ENCODE peak calls at places on chromosomes 11 and 22, in nine cellular contexts. Z is left ventricle myocardium inferior; M is IMR-90; N is HTR-8/SVneo; U is activated CD8-positive, alpha-beta memory T cell treated with anti-CD3 and anti-CD28 coated beads for 4 hours; E is stimulated activated CD8-positive, alpha-beta memory T cell treated with anti-CD3 and anti-CD28 coated beads, Interleukin-15, amount 100 ng/mL, for 24 hours; G is NCI-H2081 treated with DMSO at 0.1 percent for 48 hours; A is CD4-positive, alpha-beta memory T cell; H is activated T-cell treated with anti-CD3 and anti-CD28 coated beads for 24 hours. L is an unnamed sample.

GRCh38 chr22:24001314-24001713 is 3.9 kb downstream of the GSTT4 start:
- DNase-seq in A (no peak), Z (no peak), U (no peak), E (no peak), H (no peak), N (no peak), G (no peak), M (no peak), L (no peak)

GRCh38 chr11:134598368-134598767 is 186.3 kb upstream of the B3GAT1 start:
- DNase-seq in Z (no peak), N (no peak), A (no peak), H (no peak), U (no peak), M (no peak), G (no peak), E (no peak), L (no peak)

GRCh38 chr11:8237453-8237852 is 26.2 kb downstream of the LMO1 start:
- DNase-seq in M (no peak), N (no peak), U (no peak), A (no peak), Z (no peak), H (no peak), G (no peak), E (no peak), L (no peak)

GRCh38 chr22:35782504-35782903 is 64.8 kb downstream of the APOL5 start:
- DNase-seq in G (no peak), U (no peak), E (no peak), N (no peak), Z (no peak), H (no peak), A (no peak), M (no peak), L (no peak)

GRCh38 chr11:45918331-45918941 is 759 bp upstream of the PEX16 start:
- DNase-seq in A (peak), G (peak), N (peak), Z (peak), E (no peak), H (peak), M (peak), U (peak), L (peak)

GRCh38 chr11:117179048-117179999 is 781 bp downstream of the SIDT2 start:
- DNase-seq in E (peak), U (peak), Z (peak), A (peak), N (peak), G (no peak), M (no peak), H (no peak), L (peak)

GRCh38 chr22:46518038-46518437 is 19.4 kb downstream of the CELSR1 start:
- DNase-seq in E (no peak), M (no peak), U (no peak), N (no peak), Z (no peak), A (no peak), H (no peak), G (no peak), L (no peak)

GRCh38 chr11:105903113-105903512 is 118.9 kb downstream of the MSANTD4 start:
- DNase-seq in E (no peak), U (no peak), G (no peak), M (peak), N (no peak), A (no peak), H (no peak), Z (no peak), L (no peak)

GRCh38 chr11:44746894-44747293 is 20.1 kb downstream of the TSPAN18 start:
- DNase-seq in Z (peak), E (no peak), M (no peak), N (no peak), H (no peak), G (no peak), U (no peak), A (no peak), L (no peak)

GRCh38 chr11:64686466-64687175 is 36.4 kb downstream of the NRXN2 start:
- DNase-seq in Z (no peak), G (no peak), M (peak), E (no peak), N (no peak), H (no peak), U (no peak), A (no peak), L (no peak)

GRCh38 chr11:123302751-123303195 is 107.7 kb upstream of the CLMP start:
- DNase-seq in E (no peak), G (no peak), N (peak), H (peak), M (peak), U (no peak), Z (no peak), A (peak), L (no peak)

GRCh38 chr11:68009391-68010000 is 631 bp upstream of the ALDH3B1 start:
- DNase-seq in G (no peak), H (no peak), M (peak), N (no peak), E (no peak), U (no peak), Z (no peak), A (no peak), L (no peak)

GRCh38 chr22:45919504-45920286 is 57.3 kb downstream of the WNT7B start:
- DNase-seq in N (no peak), A (no peak), U (no peak), M (no peak), Z (no peak), G (no peak), E (no peak), H (no peak), L (no peak)

GRCh38 chr11:3816673-3817072 is 8.3 kb downstream of the PGAP2 start:
- DNase-seq in A (no peak), M (no peak), G (no peak), H (no peak), E (no peak), U (no peak), Z (no peak), N (no peak), L (no peak)

GRCh38 chr11:18526130-18526520 is 617 bp downstream of the TSG101 start:
- DNase-seq in M (no peak), Z (no peak), E (no peak), H (no peak), A (no peak), U (no peak), G (no peak), N (no peak), L (no peak)

GRCh38 chr22:19046287-19046686 is 75.9 kb downstream of the DGCR2 start:
- DNase-seq in E (no peak), G (no peak), A (no peak), H (no peak), U (no peak), N (no peak), M (no peak), Z (no peak), L (no peak)

GRCh38 chr11:76410771-76411423 is 29.8 kb downstream of the GVQW3 start:
- DNase-seq in Z (no peak), U (no peak), A (no peak), H (no peak), M (no peak), G (no peak), N (no peak), E (no peak), L (no peak)

GRCh38 chr11:134260503-134260902 is 7.1 kb downstream of the ACAD8 start:
- DNase-seq in M (no peak), N (no peak), A (no peak), H (no peak), G (no peak), Z (no peak), E (no peak), U (no peak), L (no peak)

GRCh38 chr11:37409124-37409523 is 811.1 kb upstream of the RAG2 start:
- DNase-seq in H (no peak), Z (no peak), E (no peak), M (no peak), G (no peak), N (no peak), A (no peak), U (no peak), L (no peak)

GRCh38 chr11:109088061-109088460 is 333.9 kb upstream of the C11orf87 start:
- DNase-seq in U (no peak), E (no peak), H (no peak), N (no peak), G (no peak), Z (no peak), A (no peak), M (no peak), L (no peak)

GRCh38 chr11:94218372-94218771 is 86.0 kb upstream of the IZUMO1R start:
- DNase-seq in M (peak), H (no peak), G (no peak), Z (no peak), A (no peak), U (no peak), E (no peak), N (no peak), L (peak)

GRCh38 chr22:22720201-22720723 is 75.8 kb downstream of the GGTLC2 start:
- DNase-seq in A (peak), U (no peak), G (no peak), M (peak), N (no peak), Z (no peak), H (peak), E (no peak), L (peak)

GRCh38 chr11:518463-519202 is 11.6 kb upstream of the RNH1 start:
- DNase-seq in E (peak), N (peak), M (peak), U (peak), H (peak), G (no peak), Z (peak), A (peak), L (no peak)

GRCh38 chr22:39999144-39999757 is 4.5 kb downstream of the FAM83F start:
- DNase-seq in G (no peak), E (no peak), A (no peak), N (no peak), Z (no peak), M (peak), H (no peak), U (no peak), L (no peak)

GRCh38 chr11:18853086-18853720 is 61.6 kb upstream of the PTPN5 start:
- DNase-seq in M (peak), G (no peak), N (peak), E (no peak), Z (no peak), A (peak), H (no peak), U (no peak), L (no peak)

GRCh38 chr11:73980001-73980960 is 2.4 kb downstream of the UCP2 start:
- DNase-seq in M (peak), A (peak), U (peak), E (no peak), G (peak), H (peak), N (no peak), Z (no peak), L (peak)

GRCh38 chr11:8219257-8220021 is 44.2 kb downstream of the LMO1 start:
- DNase-seq in A (peak), Z (no peak), U (no peak), G (no peak), M (peak), H (peak), E (no peak), N (peak), L (peak)

GRCh38 chr11:77658213-77659013 is 20.8 kb upstream of the CLNS1A start:
- DNase-seq in G (no peak), E (no peak), N (no peak), Z (no peak), M (peak), U (no peak), H (no peak), A (no peak), L (no peak)

GRCh38 chr11:113874920-113875413 is 405 bp downstream of the USP28 start:
- DNase-seq in M (peak), U (peak), Z (no peak), E (no peak), H (peak), N (no peak), A (peak), G (no peak), L (peak)

GRCh38 chr11:16917941-16918340 is 96.3 kb downstream of the PLEKHA7 start:
- DNase-seq in E (no peak), Z (no peak), M (no peak), N (no peak), A (no peak), H (no peak), G (no peak), U (no peak), L (no peak)

GRCh38 chr11:122277553-122277952 is 161.5 kb upstream of the BLID start:
- DNase-seq in M (no peak), N (no peak), E (no peak), U (no peak), G (no peak), Z (no peak), A (no peak), H (no peak), L (no peak)

GRCh38 chr11:133845413-133845812 is at the start of gene SPATA19:
- DNase-seq in Z (no peak), U (no peak), M (no peak), N (no peak), E (no peak), A (no peak), G (no peak), H (no peak), L (no peak)

GRCh38 chr22:39559456-39560105 is 11.0 kb upstream of the CACNA1I start:
- DNase-seq in H (no peak), G (no peak), E (no peak), M (no peak), A (no peak), N (peak), U (no peak), Z (no peak), L (no peak)

L was measured in DND-41.